ENCODE peak calls at places on chromosomes 16 and 17, in seven cellular contexts. L, C, O, J, D, X and Z are unnamed samples.

GRCh38 chr17:42194133-42194899 is at the start of gene GHDC:
- DNase-seq in L (peak; percentile 91), C (peak; percentile 86), O (peak; percentile 71), J (peak; percentile 51), D (peak; percentile 62), X (peak; percentile 76), Z (peak; percentile 73)

GRCh38 chr17:4219241-4219640 is 44.5 kb downstream of the ANKFY1 start:
- DNase-seq in L (no peak), C (no peak), O (no peak), J (no peak), D (no peak), X (no peak), Z (no peak)

GRCh38 chr16:69448470-69449193 is 24.2 kb downstream of the CYB5B start:
- DNase-seq in L (no peak), C (no peak), O (no peak), J (no peak), D (peak; percentile 41), X (no peak), Z (no peak)

GRCh38 chr16:66135376-66135775 is 231.1 kb upstream of the CDH5 start:
- DNase-seq in L (no peak), C (no peak), O (no peak), J (no peak), D (no peak), X (no peak), Z (no peak)

GRCh38 chr17:78839762-78840529 is 668 bp downstream of the USP36 start:
- DNase-seq in L (peak; percentile 45), C (peak; percentile 64), O (no peak), J (peak; percentile 50), D (no peak), X (no peak), Z (no peak)

GRCh38 chr17:64505320-64506200 is 529 bp downstream of the DDX5 start:
- DNase-seq in L (peak; percentile 91), C (peak; percentile 86), O (peak; percentile 81), J (peak; percentile 76), D (peak; percentile 88), X (peak; percentile 91), Z (peak; percentile 78)

GRCh38 chr16:81623365-81624102 is 155.6 kb upstream of the PLCG2 start:
- DNase-seq in L (peak; percentile 82), C (peak; percentile 52), O (peak; percentile 50), J (peak; percentile 34), D (no peak), X (no peak), Z (peak; percentile 46)

GRCh38 chr16:5075637-5076036 is 4.0 kb downstream of the ALG1 start:
- DNase-seq in L (no peak), C (no peak), O (no peak), J (no peak), D (no peak), X (no peak), Z (no peak)